ENCODE peak calls at places on chromosomes 3 and 15, in seven cellular contexts. B is testis, G is heart left ventricle, W is NCI-H1105, U is GM20000, K is DND-41, N is IMR-90. E is an unnamed sample.

GRCh38 chr3:171804618-171805389 is 5.5 kb downstream of the PLD1 start:
- DNase-seq in K (no peak), N (no peak), U (no peak), G (peak), W (no peak), B (peak), E (peak)

GRCh38 chr3:185630182-185630622 is 44.1 kb downstream of the SENP2 start:
- DNase-seq in U (no peak), G (peak), W (no peak), N (peak), K (no peak), B (no peak), E (peak)

GRCh38 chr3:53195602-53196574 is 34.9 kb downstream of the PRKCD start:
- DNase-seq in U (peak), N (peak), B (peak), G (peak), W (peak), K (peak), E (peak)

GRCh38 chr3:197364410-197365071 is 66.1 kb upstream of the DLG1 start:
- DNase-seq in G (no peak), U (no peak), K (no peak), N (no peak), W (peak), B (no peak), E (no peak)

GRCh38 chr3:195039180-195039843 is 231.6 kb downstream of the XXYLT1 start:
- DNase-seq in G (no peak), B (no peak), N (no peak), K (no peak), U (no peak), W (no peak), E (peak)

GRCh38 chr3:128076783-128077624 is 24.8 kb downstream of the SEC61A1 start:
- DNase-seq in G (peak), W (no peak), B (no peak), U (peak), N (no peak), K (no peak), E (no peak)

GRCh38 chr3:58306662-58307286 is 454 bp downstream of the HTD2 start:
- DNase-seq in U (no peak), K (peak), G (peak), B (peak), N (peak), W (no peak), E (peak)

GRCh38 chr3:81684739-81685395 is 76.6 kb downstream of the GBE1 start:
- DNase-seq in U (no peak), N (peak), B (no peak), K (no peak), W (no peak), G (no peak), E (peak)

GRCh38 chr15:91694131-91694828 is 159.2 kb upstream of the SLCO3A1 start:
- DNase-seq in N (peak), B (no peak), G (peak), W (peak), K (no peak), U (no peak), E (no peak)

GRCh38 chr3:185084883-185085282 is 68.0 kb downstream of the C3orf70 start:
- DNase-seq in G (no peak), N (peak), U (no peak), W (no peak), K (no peak), B (no peak), E (no peak)

GRCh38 chr3:178131801-178132200 is 404.4 kb upstream of the KCNMB2 start:
- DNase-seq in U (no peak), N (peak), W (no peak), K (no peak), B (no peak), G (no peak), E (peak)

GRCh38 chr15:50940506-50940905 is 32.0 kb downstream of the AP4E1 start:
- DNase-seq in N (peak), K (no peak), B (no peak), U (no peak), G (no peak), W (no peak), E (no peak)

GRCh38 chr15:74202461-74203401 is at the start of gene STRA6:
- DNase-seq in K (no peak), N (no peak), B (peak), U (no peak), G (no peak), W (no peak), E (no peak)

GRCh38 chr15:36221992-36222391 is 357.4 kb upstream of the CDIN1 start:
- DNase-seq in U (no peak), B (no peak), N (no peak), W (no peak), G (no peak), K (no peak), E (no peak)

GRCh38 chr3:153257673-153258351 is 95.8 kb downstream of the RAP2B start:
- DNase-seq in G (no peak), N (no peak), W (no peak), K (no peak), B (no peak), U (no peak), E (no peak)

GRCh38 chr3:44992555-44993470 is 16.8 kb downstream of the EXOSC7 start:
- DNase-seq in U (peak), G (no peak), B (no peak), N (no peak), W (no peak), K (peak), E (no peak)

GRCh38 chr15:57591237-57591821 is 375 bp upstream of the MYZAP start:
- DNase-seq in U (no peak), B (no peak), W (no peak), G (no peak), K (no peak), N (no peak), E (no peak)

GRCh38 chr3:52277071-52277964 is 1.1 kb downstream of the WDR82 start:
- DNase-seq in U (peak), W (peak), K (peak), G (peak), B (peak), N (peak), E (peak)